ENCODE peak calls at places on chromosomes 16 and 17, in five cellular contexts. T is progenitor cell of endocrine pancreas; O is iPS-NIHi11; A is head of caudate nucleus; L is stimulated activated CD8-positive, alpha-beta memory T cell treated with anti-CD3 and anti-CD28 coated beads, Interleukin-15, amount 100 ng/mL, for 24 hours. Q is an unnamed sample.

GRCh38 chr17:78597923-78598545 is 20.8 kb upstream of the DNAH17 start:
- DNase-seq in L (no peak), T (no peak), A (no peak), O (no peak), Q (no peak)

GRCh38 chr17:71936977-71937376 is 183.8 kb upstream of the SOX9 start:
- DNase-seq in O (no peak), L (no peak), T (no peak), A (no peak), Q (no peak)

GRCh38 chr16:31130899-31131298 is 4.6 kb downstream of the PRSS8 start:
- DNase-seq in O (peak; percentile 77), A (no peak), T (peak; percentile 53), L (no peak), Q (no peak)

GRCh38 chr16:50309156-50309526 is 42.8 kb downstream of the ADCY7 start:
- DNase-seq in L (no peak), O (no peak), A (no peak), T (no peak), Q (no peak)

GRCh38 chr17:21313320-21313719 is 28.8 kb downstream of the MAP2K3 start:
- DNase-seq in T (no peak), A (no peak), L (no peak), O (no peak), Q (no peak)

GRCh38 chr17:15651583-15652110 is 32.1 kb upstream of the FBXW10B start:
- DNase-seq in T (no peak), L (no peak), A (peak; percentile 50), O (peak; percentile 78), Q (no peak)

GRCh38 chr17:83126275-83126930 is 47.0 kb downstream of the METRNL start:
- DNase-seq in O (no peak), L (no peak), A (no peak), T (no peak), Q (no peak)

GRCh38 chr16:85082553-85083050 is 29.7 kb downstream of the CIBAR2 start:
- DNase-seq in O (no peak), T (no peak), A (no peak), L (no peak), Q (no peak)

GRCh38 chr17:60103957-60104356 is 25.2 kb upstream of the HEATR6 start:
- DNase-seq in O (no peak), L (no peak), T (no peak), A (no peak), Q (no peak)

GRCh38 chr16:31700200-31700529 is 172.5 kb downstream of the AHSP start:
- DNase-seq in L (no peak), T (no peak), A (no peak), O (peak; percentile 93), Q (peak; percentile 75)

GRCh38 chr17:78781339-78782304 is at the start of gene CYTH1:
- DNase-seq in L (no peak), O (peak; percentile 50), A (peak; percentile 59), T (peak; percentile 31), Q (no peak)

GRCh38 chr17:55285340-55286301 is 20.9 kb downstream of the HLF start:
- DNase-seq in T (no peak), A (no peak), O (no peak), L (no peak), Q (no peak)

GRCh38 chr17:17739388-17740066 is 58.3 kb downstream of the RAI1 start:
- DNase-seq in A (peak; percentile 72), T (no peak), L (no peak), O (no peak), Q (no peak)

GRCh38 chr16:70577256-70577698 is 53.7 kb downstream of the SF3B3 start:
- DNase-seq in T (no peak), O (no peak), A (no peak), L (no peak), Q (no peak)

GRCh38 chr16:4217246-4218131 is 24.4 kb downstream of the SRL start:
- DNase-seq in T (no peak), A (no peak), O (peak; percentile 60), L (no peak), Q (no peak)

GRCh38 chr16:50185005-50185505 is 31.9 kb downstream of the TENT4B start:
- DNase-seq in A (no peak), O (no peak), L (no peak), T (no peak), Q (no peak)

GRCh38 chr17:73247728-73248127 is 14.0 kb downstream of the CPSF4L start:
- DNase-seq in T (no peak), A (no peak), O (no peak), L (no peak), Q (no peak)

GRCh38 chr17:46875849-46876352 is 24.5 kb downstream of the WNT9B start:
- DNase-seq in L (no peak), A (no peak), O (no peak), T (no peak), Q (no peak)

GRCh38 chr16:27722266-27722636 is 172.3 kb downstream of the KATNIP start:
- DNase-seq in O (no peak), T (no peak), A (no peak), L (no peak), Q (no peak)

GRCh38 chr17:82929676-82930042 is 89.8 kb upstream of the ZNF750 start:
- DNase-seq in T (no peak), A (no peak), O (no peak), L (no peak), Q (no peak)

GRCh38 chr17:29764748-29765147 is 142.0 kb upstream of the CORO6 start:
- DNase-seq in T (no peak), A (no peak), L (no peak), O (no peak), Q (no peak)

GRCh38 chr17:3796110-3796821 is 4.7 kb downstream of the ITGAE start:
- DNase-seq in A (no peak), T (no peak), O (no peak), L (peak; percentile 49), Q (peak; percentile 72)

GRCh38 chr17:50830994-50831393 is 4.4 kb upstream of the WFIKKN2 start:
- DNase-seq in A (no peak), T (no peak), L (no peak), O (peak; percentile 57), Q (no peak)

GRCh38 chr16:48499822-48500440 is 110.0 kb downstream of the N4BP1 start:
- DNase-seq in A (no peak), T (no peak), L (no peak), O (no peak), Q (no peak)

GRCh38 chr17:81090361-81091133 is 55.6 kb downstream of the BAIAP2 start:
- DNase-seq in A (no peak), T (no peak), L (no peak), O (peak; percentile 90), Q (no peak)

GRCh38 chr17:76558210-76559095 is 18.6 kb downstream of the PRCD start:
- DNase-seq in O (no peak), L (no peak), T (no peak), A (no peak), Q (no peak)

GRCh38 chr16:83118365-83118764 is 491.6 kb downstream of the CDH13 start:
- DNase-seq in T (no peak), O (no peak), A (no peak), L (no peak), Q (no peak)

GRCh38 chr17:27861979-27862378 is 31.2 kb downstream of the LYRM9 start:
- DNase-seq in O (no peak), T (no peak), A (no peak), L (no peak), Q (no peak)

GRCh38 chr17:79829457-79829856 is 9.8 kb downstream of the CBX4 start:
- DNase-seq in T (no peak), A (no peak), O (no peak), L (no peak), Q (no peak)

GRCh38 chr17:30476726-30477082 is 504 bp upstream of the GOSR1 start:
- DNase-seq in L (peak; percentile 3), T (no peak), O (peak; percentile 47), A (no peak), Q (no peak)

Q was measured in activated CD8-positive, alpha-beta memory T cell treated with anti-CD3 and anti-CD28 coated beads for 48 hours.